ENCODE peak calls at places on chromosomes 6 and 20, in six cellular contexts. P is brain microvascular endothelial cell, Z is prostate gland, W is kidney, D is spleen, S is tibial nerve. E is an unnamed sample.

GRCh38 chr20:44471481-44471882 is 4.2 kb upstream of the TTPAL start:
- DNase-seq in S (no peak), Z (no peak), P (no peak), W (no peak), D (no peak), E (no peak)

GRCh38 chr20:53104889-53105288 is 132.7 kb downstream of the TSHZ2 start:
- DNase-seq in P (no peak), D (no peak), W (no peak), S (no peak), Z (no peak), E (no peak)

GRCh38 chr20:53809728-53810365 is 216.2 kb upstream of the ZNF217 start:
- DNase-seq in S (no peak), P (no peak), Z (no peak), D (no peak), W (no peak), E (no peak)

GRCh38 chr20:10857362-10858070 is 183.7 kb upstream of the JAG1 start:
- DNase-seq in Z (no peak), S (peak), W (peak), D (no peak), P (peak), E (no peak)

GRCh38 chr6:53066059-53066406 is 829 bp downstream of the FBXO9 start:
- DNase-seq in P (no peak), S (no peak), W (peak), Z (peak), D (peak), E (no peak)

GRCh38 chr6:78639505-78640110 is 227.7 kb upstream of the IRAK1BP1 start:
- DNase-seq in W (no peak), S (no peak), Z (no peak), D (no peak), P (no peak), E (no peak)

GRCh38 chr20:14707026-14707680 is 369.7 kb upstream of the FLRT3 start:
- DNase-seq in D (no peak), P (no peak), S (no peak), W (no peak), Z (no peak), E (no peak)

GRCh38 chr20:46701057-46701456 is 8.4 kb upstream of the SLC2A10 start:
- DNase-seq in S (no peak), Z (no peak), P (no peak), W (no peak), D (no peak), E (no peak)

GRCh38 chr6:163180874-163181541 is 233.5 kb upstream of the QKI start:
- DNase-seq in S (peak), W (no peak), Z (peak), D (no peak), P (peak), E (no peak)

GRCh38 chr6:118801257-118801656 is 92.7 kb upstream of the ASF1A start:
- DNase-seq in Z (no peak), D (no peak), W (no peak), P (no peak), S (no peak), E (no peak)

GRCh38 chr6:164927288-164928040 is 381.9 kb downstream of the C6orf118 start:
- DNase-seq in W (peak), S (peak), D (peak), Z (peak), P (peak), E (peak)

GRCh38 chr6:27280064-27280539 is 32.0 kb downstream of the POM121L2 start:
- DNase-seq in W (no peak), Z (no peak), P (peak), D (no peak), S (no peak), E (no peak)

GRCh38 chr20:23127506-23128279 is 41.6 kb upstream of the CD93 start:
- DNase-seq in W (no peak), P (no peak), Z (no peak), S (no peak), D (peak), E (no peak)

GRCh38 chr6:17096076-17096475 is 5.8 kb upstream of the STMND1 start:
- DNase-seq in W (no peak), P (no peak), S (no peak), Z (no peak), D (no peak), E (no peak)

GRCh38 chr6:150363733-150364132 is 5.1 kb upstream of the IYD start:
- DNase-seq in Z (no peak), S (no peak), P (no peak), D (no peak), W (no peak), E (no peak)

GRCh38 chr20:63327229-63327745 is 33.9 kb downstream of the CHRNA4 start:
- DNase-seq in W (peak), P (no peak), Z (no peak), D (no peak), S (no peak), E (no peak)

GRCh38 chr20:5191829-5192569 is 65.2 kb downstream of the CDS2 start:
- DNase-seq in Z (peak), D (no peak), S (peak), P (peak), W (no peak), E (no peak)

DNA sequence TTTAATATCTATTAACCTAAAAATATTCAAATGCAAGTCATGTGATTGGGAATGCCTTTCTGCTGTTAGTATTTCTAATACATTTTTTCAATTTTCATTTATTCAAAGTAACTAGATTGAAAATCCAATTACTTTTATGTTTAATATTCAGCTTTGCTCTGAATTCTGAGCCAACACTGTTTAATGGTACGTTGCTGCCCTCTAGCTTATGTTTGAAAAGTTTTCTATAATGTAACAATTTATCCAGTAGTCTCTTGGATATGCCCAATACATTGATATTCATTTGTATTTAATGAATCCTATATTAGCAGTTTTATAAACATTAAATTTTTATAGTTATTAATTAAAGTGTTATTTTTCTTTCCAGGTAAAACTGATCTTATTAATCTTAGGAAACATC is 47.4 kb downstream of the LGSN start:
- DNase-seq in D (no peak), W (no peak), S (no peak), Z (no peak), P (no peak), E (no peak)
- TF ChIP-seq CTCF in D (no peak), W (no peak), S (no peak), Z (peak), P (no peak), E (peak)

DNA sequence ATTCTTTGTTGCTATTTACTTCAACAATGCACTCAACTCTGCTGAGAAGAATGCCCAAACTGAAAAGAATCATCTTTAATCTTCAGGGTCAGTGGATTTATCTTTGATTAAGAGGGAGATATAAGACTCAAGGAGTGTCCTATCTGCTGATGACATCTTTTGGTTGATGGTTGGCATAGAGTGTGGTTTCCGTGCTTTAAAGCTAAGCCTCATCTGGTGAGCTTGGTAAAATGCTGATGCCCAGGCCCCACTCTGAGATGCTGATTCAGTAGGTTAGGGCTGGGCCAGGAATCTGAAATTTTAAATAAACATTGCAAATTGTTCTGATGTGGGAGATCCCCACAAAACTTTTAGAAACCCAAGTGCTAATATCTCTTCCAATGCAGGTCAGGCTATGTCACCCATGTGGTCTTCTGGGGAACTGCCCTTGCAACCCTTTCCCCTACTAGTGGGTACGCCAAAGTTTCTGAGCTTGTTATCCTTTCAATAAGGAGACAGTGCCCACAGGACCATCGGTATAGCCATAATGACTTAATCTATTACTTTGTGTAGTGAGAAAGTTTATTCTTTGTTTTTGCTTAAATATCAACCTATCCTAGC is 68.5 kb upstream of the ARMH2 start:
- DNase-seq in P (no peak), D (no peak), S (no peak), Z (no peak), W (no peak), E (no peak)
- TF ChIP-seq CTCF in P (peak), D (no peak), S (no peak), Z (no peak), W (no peak), E (peak)

DNA sequence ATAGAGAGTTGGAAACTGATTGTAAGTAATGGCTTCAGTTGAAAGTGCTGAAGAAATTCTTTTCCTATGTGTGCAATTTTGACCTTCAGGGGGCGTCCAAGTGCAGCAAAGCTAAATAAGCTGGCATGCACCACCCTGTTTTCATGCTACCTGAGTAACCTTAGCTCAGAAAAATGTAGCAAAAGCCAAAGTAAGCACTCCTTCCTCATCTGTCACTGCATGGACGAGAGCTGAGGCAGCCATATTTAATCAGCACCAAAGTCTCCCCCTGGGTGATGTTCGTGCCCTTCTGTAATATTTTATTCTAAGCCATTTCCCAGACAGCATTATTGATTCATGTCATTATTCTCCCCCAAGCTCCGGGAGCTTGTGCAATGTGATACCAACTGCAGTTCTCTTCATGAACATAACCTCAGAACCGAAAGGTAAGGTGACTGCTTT is 123.1 kb downstream of the RPS12 start:
- DNase-seq in Z (peak), W (no peak), S (no peak), P (peak), D (no peak), E (peak)
- TF ChIP-seq CTCF in Z (peak), W (peak), S (no peak), P (peak), D (no peak), E (peak)

GRCh38 chr20:35950093-35950492 is 4.2 kb downstream of the SCAND1 start:
- DNase-seq in Z (no peak), S (no peak), D (no peak), W (no peak), P (no peak), E (no peak)

GRCh38 chr20:35942243-35942642 is 12.1 kb downstream of the SCAND1 start:
- DNase-seq in Z (no peak), W (no peak), S (no peak), P (no peak), D (no peak), E (no peak)

GRCh38 chr20:35944189-35944588 is 10.1 kb downstream of the SCAND1 start:
- DNase-seq in W (no peak), D (no peak), P (no peak), S (no peak), Z (no peak), E (no peak)

GRCh38 chr20:35947907-35948306 is 6.4 kb downstream of the SCAND1 start:
- DNase-seq in P (no peak), W (no peak), D (no peak), Z (no peak), S (no peak), E (no peak)

DNA sequence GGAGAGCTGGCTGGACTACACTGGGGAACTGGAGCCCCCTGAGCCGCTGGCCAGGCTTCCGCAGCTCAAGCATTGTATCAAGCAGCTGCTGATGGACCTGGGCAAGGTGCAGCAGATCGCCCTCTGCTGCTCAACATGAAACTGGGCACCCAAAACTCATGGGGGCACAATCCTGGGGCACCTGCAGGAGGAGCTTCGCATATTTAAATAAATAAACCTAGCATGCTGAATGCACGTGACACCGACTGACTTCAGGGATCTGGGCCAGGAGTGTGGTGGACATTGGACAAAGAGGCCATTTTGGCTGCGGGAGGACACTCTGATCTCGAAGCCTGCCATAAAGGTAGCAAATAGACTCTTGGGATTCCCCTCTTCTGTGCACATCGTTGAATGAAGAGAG is 6.8 kb downstream of the SCAND1 start:
- DNase-seq in D (no peak), W (no peak), S (no peak), Z (no peak), P (no peak), E (no peak)
- TF ChIP-seq CTCF in D (no peak), W (no peak), S (no peak), Z (no peak), P (peak), E (no peak)

GRCh38 chr6:160755168-160755567 is 53.1 kb downstream of the PLG start:
- DNase-seq in D (no peak), Z (no peak), W (no peak), S (no peak), P (no peak), E (no peak)

GRCh38 chr6:160756021-160756420 is 54.0 kb downstream of the PLG start:
- DNase-seq in S (no peak), W (no peak), P (no peak), Z (no peak), D (no peak), E (no peak)

DNA sequence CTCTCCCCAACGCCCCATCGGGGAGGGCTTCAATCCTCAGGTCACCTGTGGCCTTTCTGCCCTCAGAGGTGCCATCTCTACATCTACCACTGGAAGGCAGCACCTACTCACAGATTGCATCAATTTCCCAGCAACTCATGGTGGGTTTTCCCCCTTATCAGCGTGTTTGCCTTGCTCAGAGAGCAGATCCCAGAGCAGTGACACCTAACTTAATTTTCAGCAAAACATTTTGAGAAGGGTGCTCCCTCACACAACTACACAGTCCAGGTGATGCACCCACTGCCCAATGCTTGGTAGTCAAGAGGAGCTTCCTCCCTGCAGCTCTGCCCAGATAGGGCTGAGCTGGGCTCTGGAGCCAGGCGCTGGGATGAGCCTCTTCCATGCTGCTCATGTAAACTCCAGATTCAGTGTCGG is 48.2 kb downstream of the PLG start:
- DNase-seq in S (no peak), W (no peak), Z (no peak), D (no peak), P (no peak), E (no peak)
- TF ChIP-seq CTCF in S (peak), W (peak), Z (no peak), D (no peak), P (no peak), E (no peak)

GRCh38 chr20:21693322-21693721 is 12.1 kb upstream of the PAX1 start:
- DNase-seq in Z (no peak), P (no peak), W (no peak), S (no peak), D (no peak), E (no peak)
- TF ChIP-seq CTCF in Z (peak), P (no peak), W (peak), S (no peak), D (no peak), E (peak)

GRCh38 chr6:35629876-35630378 is 58.8 kb downstream of the FKBP5 start:
- DNase-seq in D (no peak), W (no peak), P (no peak), Z (no peak), S (no peak), E (no peak)

GRCh38 chr6:35622283-35622682 is 66.4 kb downstream of the FKBP5 start:
- DNase-seq in P (no peak), Z (no peak), D (no peak), W (no peak), S (no peak), E (no peak)

GRCh38 chr6:35620706-35621105 is 68.0 kb downstream of the FKBP5 start:
- DNase-seq in P (no peak), W (no peak), S (no peak), D (no peak), Z (no peak), E (no peak)

GRCh38 chr6:35624341-35625070 is 64.2 kb downstream of the FKBP5 start:
- DNase-seq in S (no peak), D (no peak), W (no peak), Z (no peak), P (no peak), E (no peak)
- TF ChIP-seq CTCF in S (no peak), D (peak), W (peak), Z (peak), P (peak), E (no peak)

DNA sequence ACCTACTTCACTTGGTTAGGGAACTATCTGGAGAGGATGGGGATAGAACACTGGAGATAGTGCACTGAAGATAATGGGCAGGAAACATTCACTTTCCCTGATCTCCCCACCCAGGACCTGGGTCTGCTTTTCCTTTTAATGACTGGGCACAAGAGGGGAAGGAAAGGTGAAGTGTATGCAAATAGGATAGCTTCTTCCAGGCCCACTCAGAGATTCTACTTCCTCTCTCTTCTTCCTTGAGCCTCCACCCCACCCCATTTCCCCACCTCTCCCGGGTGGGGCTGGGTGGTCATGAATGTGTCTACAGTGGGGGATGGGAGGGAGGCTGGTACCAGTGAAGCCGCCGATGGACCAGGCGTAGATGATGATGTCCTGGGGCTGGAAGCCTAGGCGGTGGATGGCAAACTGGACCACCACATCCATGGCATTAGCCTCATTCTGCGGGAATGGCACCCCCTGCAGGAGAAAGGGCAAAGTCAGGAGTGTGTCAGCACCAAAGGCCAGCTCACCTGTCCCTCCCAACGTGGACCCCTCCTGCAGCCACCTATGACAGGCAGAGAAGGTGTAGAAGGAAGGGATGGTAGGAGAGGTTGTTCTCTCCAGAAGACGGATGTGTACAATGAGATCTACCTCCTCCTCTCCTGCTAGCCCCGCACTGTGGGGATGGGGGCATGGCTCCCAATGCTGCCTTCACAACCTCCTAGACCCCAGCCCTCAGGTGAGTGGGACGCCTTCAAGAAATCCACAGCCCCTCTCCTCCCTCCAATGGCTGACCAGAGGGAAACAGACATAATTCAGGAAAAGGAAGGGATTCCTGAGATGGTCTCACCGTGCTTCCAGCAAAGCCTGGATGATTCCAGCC is 8.6 kb upstream of the LY6G5C start:
- DNase-seq in Z (no peak), D (no peak), S (no peak), P (no peak), W (no peak), E (no peak)
- TF ChIP-seq CTCF in Z (no peak), D (no peak), S (no peak), P (peak), W (no peak), E (no peak)

DNA sequence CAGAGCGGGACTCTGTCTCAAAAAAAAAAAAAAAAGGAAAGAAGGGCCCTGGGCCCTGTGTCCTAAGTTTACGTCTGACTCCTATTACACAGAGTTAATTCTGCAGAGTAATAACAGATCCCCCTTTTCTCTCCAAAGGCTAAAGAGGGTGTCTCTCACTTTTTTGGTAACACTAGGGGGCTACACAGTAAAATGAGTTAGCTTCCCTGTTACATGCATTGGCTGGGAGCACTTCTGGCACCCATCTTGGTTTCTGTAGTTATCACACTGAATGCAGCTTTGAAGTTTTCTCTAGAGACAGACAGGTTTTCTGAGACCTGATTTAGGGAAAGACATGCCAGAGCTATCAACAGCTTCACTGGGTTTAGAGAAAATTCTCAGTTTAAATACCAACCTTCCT is 29.2 kb downstream of the RNF8 start:
- DNase-seq in D (no peak), Z (no peak), P (no peak), W (no peak), S (no peak), E (no peak)
- TF ChIP-seq CTCF in D (no peak), Z (no peak), P (no peak), W (no peak), S (no peak), E (no peak)